ENCODE peak calls at places on chromosome 16, in seven cellular contexts. E is psoas muscle, L is Peyer's patch, T is IMR-90, U is heart right ventricle, F is ovary, N is heart left ventricle. Y is an unnamed sample.

GRCh38 chr16:77946834-77947233 is 75.5 kb upstream of the CLEC3A start:
- DNase-seq in N (no peak), T (peak; percentile 14), L (no peak), E (no peak), U (no peak), F (no peak), Y (no peak)

GRCh38 chr16:70665113-70665694 is 18.8 kb downstream of the IL34 start:
- DNase-seq in U (no peak), N (no peak), L (no peak), T (no peak), F (no peak), E (no peak), Y (no peak)

GRCh38 chr16:67456383-67457140 is 24.4 kb downstream of the ATP6V0D1 start:
- DNase-seq in N (peak; percentile 56), E (peak; percentile 92), L (peak; percentile 83), U (peak; percentile 67), F (peak; percentile 60), T (peak; percentile 36), Y (no peak)

GRCh38 chr16:21656795-21657768 is 4.7 kb upstream of the IGSF6 start:
- DNase-seq in F (peak; percentile 27), E (no peak), L (peak; percentile 78), T (peak; percentile 67), N (no peak), U (no peak), Y (no peak)

GRCh38 chr16:4327782-4328579 is 12.1 kb downstream of the GLIS2 start:
- DNase-seq in E (peak; percentile 88), U (peak; percentile 82), N (peak; percentile 88), L (peak; percentile 79), F (peak; percentile 91), T (peak; percentile 69), Y (peak; percentile 85)

GRCh38 chr16:48481772-48482171 is 96.6 kb upstream of the SIAH1 start:
- DNase-seq in N (no peak), U (no peak), E (no peak), F (no peak), L (no peak), T (no peak), Y (no peak)

GRCh38 chr16:57817680-57818079 is 15.4 kb upstream of the KIFC3 start:
- DNase-seq in N (no peak), T (no peak), L (no peak), U (no peak), E (no peak), F (no peak), Y (no peak)

GRCh38 chr16:27795992-27796614 is 246.2 kb downstream of the KATNIP start:
- DNase-seq in T (peak; percentile 31), N (peak; percentile 34), U (peak; percentile 42), L (peak; percentile 53), E (no peak), F (no peak), Y (no peak)

GRCh38 chr16:86396318-86396882 is 113.9 kb upstream of the FOXF1 start:
- DNase-seq in F (no peak), U (no peak), T (peak; percentile 96), N (no peak), E (no peak), L (no peak), Y (no peak)

GRCh38 chr16:4376820-4377572 is 5.3 kb downstream of the VASN start:
- DNase-seq in E (no peak), L (no peak), F (no peak), T (no peak), U (peak; percentile 16), N (no peak), Y (no peak)

GRCh38 chr16:51408357-51408756 is 257.3 kb upstream of the SALL1 start:
- DNase-seq in N (no peak), U (no peak), E (no peak), F (no peak), L (no peak), T (peak; percentile 61), Y (no peak)

GRCh38 chr16:49485663-49486062 is 112.1 kb downstream of the C16orf78 start:
- DNase-seq in L (no peak), F (no peak), U (no peak), T (no peak), N (no peak), E (peak; percentile 29), Y (no peak)

GRCh38 chr16:709651-710499 is 4.3 kb upstream of the FBXL16 start:
- DNase-seq in U (no peak), L (no peak), T (peak; percentile 88), E (no peak), N (peak; percentile 68), F (no peak), Y (peak; percentile 97)

GRCh38 chr16:67150833-67151396 is at the start of gene B3GNT9:
- DNase-seq in E (peak; percentile 78), L (peak; percentile 74), U (peak; percentile 80), N (peak; percentile 84), F (peak; percentile 83), T (peak; percentile 66), Y (peak; percentile 33)

GRCh38 chr16:21104124-21104860 is 46.4 kb downstream of the DNAH3 start:
- DNase-seq in L (no peak), N (no peak), T (peak; percentile 68), F (no peak), U (no peak), E (no peak), Y (no peak)

GRCh38 chr16:81842564-81843242 is 63.6 kb downstream of the PLCG2 start:
- DNase-seq in L (no peak), E (no peak), U (no peak), F (no peak), N (no peak), T (no peak), Y (no peak)

GRCh38 chr16:81837312-81837748 is 58.2 kb downstream of the PLCG2 start:
- DNase-seq in L (no peak), N (no peak), T (no peak), U (no peak), E (no peak), F (no peak), Y (no peak)

GRCh38 chr16:81843243-81843582 is 64.1 kb downstream of the PLCG2 start:
- DNase-seq in F (no peak), T (no peak), N (no peak), E (no peak), L (no peak), U (no peak), Y (no peak)

GRCh38 chr16:81838794-81839193 is 59.7 kb downstream of the PLCG2 start:
- DNase-seq in U (no peak), N (no peak), F (no peak), E (no peak), T (peak; percentile 9), L (no peak), Y (no peak)

DNA sequence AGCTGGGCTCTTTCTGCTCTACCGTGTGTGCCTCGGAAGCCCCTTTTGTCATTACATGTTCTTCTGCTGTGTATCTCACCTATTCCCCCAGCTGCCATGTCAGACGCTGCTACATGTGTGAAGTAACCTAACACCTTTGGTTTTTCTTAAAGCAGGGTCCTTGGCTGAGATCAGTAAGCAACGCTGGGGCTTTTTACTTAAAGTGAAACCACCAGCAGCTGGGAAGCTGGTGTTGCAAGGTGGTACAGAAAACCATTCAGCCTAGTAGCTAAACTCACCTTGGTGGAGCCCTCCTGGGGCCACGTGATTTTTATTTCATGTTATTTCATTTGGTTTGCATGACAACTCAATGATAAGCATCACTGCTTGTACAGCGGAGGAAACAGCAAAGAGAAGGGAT is 62.6 kb downstream of the PLCG2 start:
- DNase-seq in E (no peak), L (peak; percentile 61), U (no peak), T (no peak), N (no peak), F (no peak), Y (no peak)
- H3K27ac ChIP-seq in E (no peak overlapping the region), L (no peak overlapping the region), U (no peak overlapping the region), T (no peak overlapping the region), N (no peak overlapping the region), F (no peak overlapping the region), Y (no peak overlapping the region)

GRCh38 chr16:54242199-54242598 is 44.4 kb downstream of the IRX3 start:
- DNase-seq in L (peak; percentile 21), U (no peak), F (no peak), E (no peak), N (no peak), T (no peak), Y (no peak)
- H3K27ac ChIP-seq in L (no peak overlapping the region), U (no peak overlapping the region), F (no peak overlapping the region), E (no peak overlapping the region), N (no peak overlapping the region), T (no peak overlapping the region), Y (no peak overlapping the region)

DNA sequence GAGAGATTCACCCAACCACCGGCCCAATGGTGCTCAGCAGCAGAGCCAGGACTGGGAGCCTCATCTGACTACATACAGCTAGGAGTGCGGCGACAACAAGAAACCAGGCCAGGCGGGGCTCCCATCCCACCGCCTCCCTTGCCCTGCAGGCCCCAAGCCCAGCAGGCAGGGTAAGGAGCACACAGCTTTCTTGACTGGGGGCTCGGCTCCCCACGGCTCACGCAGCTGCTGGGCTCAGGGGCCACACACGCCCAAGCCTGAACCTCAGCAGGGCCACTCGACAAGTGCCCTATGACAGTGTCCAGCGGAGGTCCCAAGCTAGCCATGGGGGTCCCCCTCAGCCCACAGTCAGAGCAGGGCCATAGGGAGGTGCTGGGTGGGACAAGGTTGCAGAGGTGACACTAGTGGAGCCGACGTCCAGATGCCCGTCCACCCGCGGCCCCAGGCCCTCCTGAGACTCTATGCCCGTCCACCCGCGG is 13.7 kb downstream of the PIEZO1 start:
- DNase-seq in N (no peak), U (peak; percentile 9), T (no peak), E (peak; percentile 45), F (no peak), L (no peak), Y (no peak)
- H3K27ac ChIP-seq in N (no peak overlapping the region), U (no peak overlapping the region), T (peak overlapping the region; percentile 65), E (no peak overlapping the region), F (no peak overlapping the region), L (peak overlapping the region; percentile 87), Y (no peak overlapping the region)

GRCh38 chr16:11562411-11562810 is 24.3 kb downstream of the LITAF start:
- DNase-seq in N (no peak), E (no peak), T (no peak), U (no peak), L (no peak), F (no peak), Y (no peak)

GRCh38 chr16:11561440-11561797 is 25.3 kb downstream of the LITAF start:
- DNase-seq in L (no peak), E (no peak), N (no peak), F (no peak), T (no peak), U (no peak), Y (no peak)

GRCh38 chr16:11561856-11562255 is 24.9 kb downstream of the LITAF start:
- DNase-seq in E (no peak), L (no peak), U (no peak), T (no peak), N (no peak), F (no peak), Y (no peak)

GRCh38 chr16:11562941-11563340 is 23.8 kb downstream of the LITAF start:
- DNase-seq in E (peak; percentile 6), L (no peak), N (no peak), T (no peak), F (no peak), U (no peak), Y (no peak)

DNA sequence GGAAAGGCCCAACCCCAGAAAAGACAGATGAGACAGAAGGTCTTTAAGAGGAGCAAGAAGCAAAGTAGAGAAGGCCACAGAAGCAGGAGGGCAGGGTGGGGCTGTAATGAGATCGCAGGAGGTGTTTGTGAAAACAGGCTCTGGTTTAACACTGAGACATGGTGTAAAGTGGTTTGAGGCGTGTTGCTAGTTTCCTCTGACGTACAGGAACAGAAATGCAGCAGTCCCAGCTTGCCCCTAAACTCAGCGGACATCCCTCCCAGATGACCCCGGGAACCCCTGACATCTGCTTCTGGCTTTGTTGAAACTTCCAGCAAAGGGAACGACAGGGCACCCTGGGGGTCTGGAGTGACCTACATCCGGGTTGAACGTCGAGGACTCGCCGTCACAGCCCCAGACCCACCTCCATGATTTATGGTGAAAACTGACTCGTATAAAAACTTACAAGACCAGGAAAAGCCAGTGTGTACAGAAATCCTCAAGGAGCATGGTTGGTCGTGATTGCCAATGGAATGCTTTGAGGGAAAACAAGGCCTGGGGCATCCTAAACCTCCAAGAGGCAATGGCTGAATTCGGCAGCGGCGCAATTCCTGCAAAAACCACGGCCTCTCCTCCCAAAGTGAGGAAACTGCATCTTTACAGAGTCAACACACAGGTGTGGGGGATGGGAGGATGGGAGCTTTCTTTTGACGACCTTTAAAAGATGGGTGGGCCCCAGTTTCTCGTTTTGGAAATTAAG is 25.8 kb downstream of the LITAF start:
- DNase-seq in L (peak; percentile 75), T (no peak), N (peak; percentile 45), F (peak; percentile 66), E (peak; percentile 70), U (no peak), Y (no peak)
- H3K27ac ChIP-seq in L (peak overlapping the region; percentile 66), T (peak overlapping the region; percentile 59), N (peak overlapping the region; percentile 47), F (peak overlapping the region; percentile 80), E (peak overlapping the region; percentile 55), U (peak overlapping the region; percentile 79), Y (peak overlapping the region; percentile 62)

Y was measured in dorsolateral prefrontal cortex.